ENCODE peak calls at places on chromosome 16, in six cellular contexts. One of them, this sample, is unnamed.

GRCh38 chr16:17076818-17077498 is 393.8 kb downstream of the XYLT1 start:
- DNase-seq in dorsolateral prefrontal cortex: no peak
- DNase-seq in tibial nerve: no peak
- DNase-seq in A549: no peak
- DNase-seq in cardiac muscle cell: no peak
- DNase-seq in epithelial cell of esophagus: no peak
- DNase-seq in this sample: no peak

GRCh38 chr16:88844412-88845118 is 12.2 kb downstream of the GALNS start:
- DNase-seq in A549: peak
- DNase-seq in dorsolateral prefrontal cortex: no peak
- DNase-seq in epithelial cell of esophagus: peak
- DNase-seq in tibial nerve: no peak
- DNase-seq in cardiac muscle cell: no peak
- DNase-seq in this sample: no peak

GRCh38 chr16:75471723-75472634 is 7.5 kb upstream of the TMEM170A start:
- DNase-seq in tibial nerve: peak
- DNase-seq in cardiac muscle cell: peak
- DNase-seq in A549: peak
- DNase-seq in epithelial cell of esophagus: peak
- DNase-seq in dorsolateral prefrontal cortex: peak
- DNase-seq in this sample: no peak

GRCh38 chr16:59179446-59180082 is 445.4 kb upstream of the GOT2 start:
- DNase-seq in A549: peak
- DNase-seq in epithelial cell of esophagus: no peak
- DNase-seq in dorsolateral prefrontal cortex: no peak
- DNase-seq in cardiac muscle cell: no peak
- DNase-seq in tibial nerve: no peak
- DNase-seq in this sample: no peak

GRCh38 chr16:9123871-9124270 is 32.4 kb downstream of the HAPSTR1 start:
- DNase-seq in dorsolateral prefrontal cortex: peak
- DNase-seq in A549: peak
- DNase-seq in cardiac muscle cell: no peak
- DNase-seq in tibial nerve: no peak
- DNase-seq in epithelial cell of esophagus: peak
- DNase-seq in this sample: peak

GRCh38 chr16:29675811-29676643 is 3.0 kb upstream of the QPRT start:
- DNase-seq in cardiac muscle cell: peak
- DNase-seq in tibial nerve: no peak
- DNase-seq in A549: peak
- DNase-seq in epithelial cell of esophagus: peak
- DNase-seq in dorsolateral prefrontal cortex: no peak
- DNase-seq in this sample: no peak

GRCh38 chr16:85913141-85913601 is 14.2 kb downstream of the IRF8 start:
- DNase-seq in A549: no peak
- DNase-seq in dorsolateral prefrontal cortex: no peak
- DNase-seq in cardiac muscle cell: no peak
- DNase-seq in epithelial cell of esophagus: no peak
- DNase-seq in tibial nerve: no peak
- DNase-seq in this sample: no peak

GRCh38 chr16:88856122-88856827 is 472 bp downstream of the GALNS start:
- DNase-seq in A549: no peak
- DNase-seq in tibial nerve: no peak
- DNase-seq in dorsolateral prefrontal cortex: peak
- DNase-seq in cardiac muscle cell: peak
- DNase-seq in epithelial cell of esophagus: no peak
- DNase-seq in this sample: no peak

GRCh38 chr16:55257971-55258613 is 65.9 kb upstream of the IRX6 start:
- DNase-seq in dorsolateral prefrontal cortex: no peak
- DNase-seq in epithelial cell of esophagus: peak
- DNase-seq in A549: peak
- DNase-seq in tibial nerve: no peak
- DNase-seq in cardiac muscle cell: peak
- DNase-seq in this sample: peak

GRCh38 chr16:82061861-82062525 is 26.9 kb downstream of the HSD17B2 start:
- DNase-seq in dorsolateral prefrontal cortex: no peak
- DNase-seq in A549: peak
- DNase-seq in cardiac muscle cell: peak
- DNase-seq in tibial nerve: no peak
- DNase-seq in epithelial cell of esophagus: peak
- DNase-seq in this sample: no peak
- TF ChIP-seq CTCF in dorsolateral prefrontal cortex: peak
- TF ChIP-seq CTCF in A549: peak
- TF ChIP-seq CTCF in cardiac muscle cell: peak
- TF ChIP-seq CTCF in tibial nerve: peak
- TF ChIP-seq CTCF in epithelial cell of esophagus: peak
- TF ChIP-seq CTCF in this sample: peak

GRCh38 chr16:68235882-68236803 is at the start of gene ESRP2:
- DNase-seq in epithelial cell of esophagus: peak
- DNase-seq in A549: no peak
- DNase-seq in tibial nerve: no peak
- DNase-seq in dorsolateral prefrontal cortex: no peak
- DNase-seq in cardiac muscle cell: peak
- DNase-seq in this sample: peak

GRCh38 chr16:68236804-68237242 is 896 bp upstream of the ESRP2 start:
- DNase-seq in cardiac muscle cell: no peak
- DNase-seq in A549: no peak
- DNase-seq in epithelial cell of esophagus: no peak
- DNase-seq in dorsolateral prefrontal cortex: no peak
- DNase-seq in tibial nerve: no peak
- DNase-seq in this sample: no peak

GRCh38 chr16:68233835-68234187 is 2.1 kb downstream of the ESRP2 start:
- DNase-seq in dorsolateral prefrontal cortex: no peak
- DNase-seq in tibial nerve: no peak
- DNase-seq in A549: no peak
- DNase-seq in cardiac muscle cell: no peak
- DNase-seq in epithelial cell of esophagus: no peak
- DNase-seq in this sample: no peak

GRCh38 chr16:68234188-68235104 is 1.5 kb downstream of the ESRP2 start:
- DNase-seq in epithelial cell of esophagus: peak
- DNase-seq in dorsolateral prefrontal cortex: no peak
- DNase-seq in A549: no peak
- DNase-seq in cardiac muscle cell: no peak
- DNase-seq in tibial nerve: no peak
- DNase-seq in this sample: peak

DNA sequence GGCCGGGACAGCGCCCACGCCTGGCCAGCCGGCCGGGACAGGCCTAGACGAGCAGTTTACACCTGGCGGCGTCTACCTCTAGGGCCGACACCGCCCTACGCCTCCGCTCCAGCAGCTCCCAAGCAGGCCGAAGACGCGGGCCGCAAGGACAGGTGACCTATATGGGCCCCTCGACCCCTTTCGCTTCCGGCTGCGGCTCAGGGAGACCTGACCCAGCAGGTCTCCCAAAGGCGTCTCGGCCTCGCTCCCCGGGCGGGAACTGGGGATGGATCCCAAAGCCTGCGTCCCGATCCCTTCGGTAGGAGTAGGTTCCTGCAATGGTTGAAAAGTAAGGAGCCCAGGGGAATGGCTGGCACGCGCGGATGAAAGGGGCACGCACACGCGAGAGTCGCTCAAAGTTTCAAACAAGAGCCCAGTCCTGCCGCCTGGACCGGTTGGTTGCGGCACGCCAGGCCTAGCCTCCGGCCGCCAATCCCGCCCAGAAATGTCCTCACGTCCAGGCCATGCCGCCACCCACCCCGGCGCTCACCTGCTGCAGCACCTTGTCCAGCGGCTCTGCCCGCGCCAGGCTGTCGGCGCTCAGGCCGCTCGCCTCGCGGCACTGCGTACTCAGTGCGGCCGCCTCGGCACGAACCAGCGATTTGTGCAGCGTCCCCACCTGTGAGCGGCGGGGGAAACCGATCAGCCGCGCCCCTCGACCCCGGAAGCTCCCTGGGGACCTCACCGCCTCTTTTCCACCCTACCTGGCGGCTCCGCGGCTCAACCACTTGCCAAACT is 634 bp downstream of the ESRP2 start:
- DNase-seq in epithelial cell of esophagus: peak
- DNase-seq in cardiac muscle cell: peak
- DNase-seq in A549: no peak
- DNase-seq in dorsolateral prefrontal cortex: no peak
- DNase-seq in tibial nerve: no peak
- DNase-seq in this sample: peak
- TF ChIP-seq CTCF in epithelial cell of esophagus: peak
- TF ChIP-seq CTCF in cardiac muscle cell: peak
- TF ChIP-seq CTCF in A549: no peak
- TF ChIP-seq CTCF in dorsolateral prefrontal cortex: no peak
- TF ChIP-seq CTCF in tibial nerve: no peak
- TF ChIP-seq CTCF in this sample: peak

DNA sequence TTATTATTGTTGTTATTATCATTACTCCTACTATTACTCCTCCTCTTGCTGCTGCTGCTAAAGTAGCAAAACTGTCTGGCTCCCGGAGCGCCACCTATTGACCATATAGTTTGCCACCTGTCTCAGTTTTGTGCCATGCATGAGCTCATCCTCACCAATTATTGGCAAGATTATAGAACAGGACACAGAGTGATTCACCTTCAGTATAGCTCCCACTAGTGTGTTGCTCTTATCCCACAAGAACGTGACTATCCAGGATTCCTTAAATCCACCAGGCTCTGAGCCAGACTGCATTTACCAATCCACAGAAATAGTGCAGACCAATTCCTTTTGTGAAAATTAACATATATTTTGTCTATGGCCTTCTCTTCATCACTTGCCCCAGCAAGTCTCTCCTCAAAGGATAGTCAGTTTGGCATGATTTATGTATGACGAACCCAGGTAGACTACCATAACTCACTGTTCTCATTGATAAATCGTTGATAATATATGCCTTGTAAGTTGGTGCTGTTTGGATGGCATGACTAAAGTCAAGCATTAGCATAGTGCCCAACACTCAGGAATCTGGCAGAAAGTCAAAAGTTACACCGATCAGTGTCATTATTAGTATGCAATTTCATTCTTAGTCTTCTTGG is 405.5 kb upstream of the HSBP1 start:
- DNase-seq in cardiac muscle cell: no peak
- DNase-seq in A549: no peak
- DNase-seq in epithelial cell of esophagus: peak
- DNase-seq in tibial nerve: no peak
- DNase-seq in dorsolateral prefrontal cortex: no peak
- DNase-seq in this sample: no peak
- TF ChIP-seq CTCF in cardiac muscle cell: no peak
- TF ChIP-seq CTCF in A549: no peak
- TF ChIP-seq CTCF in epithelial cell of esophagus: peak
- TF ChIP-seq CTCF in tibial nerve: no peak
- TF ChIP-seq CTCF in dorsolateral prefrontal cortex: no peak
- TF ChIP-seq CTCF in this sample: no peak

GRCh38 chr16:14001521-14001920 is 69.6 kb upstream of the MRTFB start:
- DNase-seq in epithelial cell of esophagus: no peak
- DNase-seq in dorsolateral prefrontal cortex: no peak
- DNase-seq in tibial nerve: no peak
- DNase-seq in A549: no peak
- DNase-seq in cardiac muscle cell: no peak
- DNase-seq in this sample: no peak

GRCh38 chr16:14004031-14004718 is 66.9 kb upstream of the MRTFB start:
- DNase-seq in A549: no peak
- DNase-seq in cardiac muscle cell: no peak
- DNase-seq in tibial nerve: peak
- DNase-seq in dorsolateral prefrontal cortex: no peak
- DNase-seq in epithelial cell of esophagus: no peak
- DNase-seq in this sample: no peak

GRCh38 chr16:14004719-14005315 is 66.3 kb upstream of the MRTFB start:
- DNase-seq in cardiac muscle cell: no peak
- DNase-seq in tibial nerve: no peak
- DNase-seq in epithelial cell of esophagus: no peak
- DNase-seq in dorsolateral prefrontal cortex: no peak
- DNase-seq in A549: no peak
- DNase-seq in this sample: no peak

GRCh38 chr16:14002416-14002815 is 68.7 kb upstream of the MRTFB start:
- DNase-seq in epithelial cell of esophagus: no peak
- DNase-seq in cardiac muscle cell: no peak
- DNase-seq in tibial nerve: no peak
- DNase-seq in A549: no peak
- DNase-seq in dorsolateral prefrontal cortex: no peak
- DNase-seq in this sample: no peak

GRCh38 chr16:14003119-14003570 is 68.0 kb upstream of the MRTFB start:
- DNase-seq in epithelial cell of esophagus: peak
- DNase-seq in tibial nerve: peak
- DNase-seq in dorsolateral prefrontal cortex: peak
- DNase-seq in cardiac muscle cell: peak
- DNase-seq in A549: no peak
- DNase-seq in this sample: peak
- TF ChIP-seq CTCF in epithelial cell of esophagus: peak
- TF ChIP-seq CTCF in tibial nerve: no peak
- TF ChIP-seq CTCF in dorsolateral prefrontal cortex: no peak
- TF ChIP-seq CTCF in cardiac muscle cell: no peak
- TF ChIP-seq CTCF in A549: no peak
- TF ChIP-seq CTCF in this sample: peak

GRCh38 chr16:26464576-26465266 is 602.0 kb upstream of the C16orf82 start:
- DNase-seq in tibial nerve: no peak
- DNase-seq in A549: no peak
- DNase-seq in epithelial cell of esophagus: no peak
- DNase-seq in cardiac muscle cell: no peak
- DNase-seq in dorsolateral prefrontal cortex: no peak
- DNase-seq in this sample: no peak
- TF ChIP-seq CTCF in tibial nerve: no peak
- TF ChIP-seq CTCF in A549: no peak
- TF ChIP-seq CTCF in epithelial cell of esophagus: no peak
- TF ChIP-seq CTCF in cardiac muscle cell: no peak
- TF ChIP-seq CTCF in dorsolateral prefrontal cortex: no peak
- TF ChIP-seq CTCF in this sample: no peak

This sample was measured in type B pancreatic cell.